ENCODE peak calls at places on chromosomes 7 and 10, in nine cellular contexts. F is activated T-helper 1 cell treated with anti-CD3 and anti-CD28 coated beads, Interleukin-12 subunit alpha, Interleukin-12 subunit beta, Interleukin-2, Interleukin-4 antibody, amounts not matched to agents 30 ng/mL and 10 ng/mL and 1 ng/mL, durations not matched to agents 14 hours and 24 hours and 36 hours; D is SHP77; J is astrocyte of the spinal cord; Q is C1 segment of cervical spinal cord; E is CD8-positive, alpha-beta T cell; Y is stimulated activated CD8-positive, alpha-beta memory T cell treated with anti-CD3 and anti-CD28 coated beads, Interleukin-4, amount 100 ng/mL, for 1 hour; K is A549; U is HS-27A. A is an unnamed sample.

GRCh38 chr10:28302012-28302667 is 724 bp downstream of the MPP7 start:
- DNase-seq in Q (no peak), D (no peak), K (no peak), F (no peak), J (peak), E (no peak), Y (no peak), U (no peak), A (no peak)

GRCh38 chr7:151233111-151233701 is 923 bp downstream of the CHPF2 start:
- DNase-seq in Y (no peak), U (no peak), E (peak), F (peak), K (peak), J (peak), D (no peak), Q (no peak), A (peak)

GRCh38 chr7:115249080-115249479 is 327.2 kb downstream of the MDFIC start:
- DNase-seq in J (no peak), Y (no peak), D (no peak), K (no peak), E (no peak), U (no peak), F (no peak), Q (no peak), A (no peak)

GRCh38 chr7:66952343-66953043 is 31.5 kb downstream of the TMEM248 start:
- DNase-seq in Y (no peak), D (no peak), U (peak), J (peak), K (peak), F (no peak), E (no peak), Q (no peak), A (peak)

GRCh38 chr7:27032843-27033242 is 63.0 kb downstream of the HOXA1 start:
- DNase-seq in K (no peak), Y (no peak), U (no peak), J (peak), E (no peak), D (no peak), F (no peak), Q (no peak), A (peak)

GRCh38 chr7:151741585-151741984 is 135.3 kb downstream of the PRKAG2 start:
- DNase-seq in U (no peak), D (no peak), Q (no peak), K (no peak), F (no peak), J (no peak), E (no peak), Y (no peak), A (no peak)

GRCh38 chr7:25954395-25954794 is 197.6 kb upstream of the NFE2L3 start:
- DNase-seq in Q (no peak), E (no peak), K (no peak), Y (no peak), J (no peak), D (no peak), U (no peak), F (no peak), A (no peak)

GRCh38 chr7:30433082-30433481 is 45.5 kb downstream of the NOD1 start:
- DNase-seq in U (no peak), Q (peak), Y (no peak), E (no peak), D (no peak), J (peak), F (no peak), K (no peak), A (no peak)

GRCh38 chr10:123146013-123146891 is 1.7 kb upstream of the HMX2 start:
- DNase-seq in Y (no peak), D (no peak), F (no peak), E (no peak), U (no peak), J (no peak), K (no peak), Q (no peak), A (no peak)

GRCh38 chr7:147438216-147438615 is 1152.3 kb upstream of the C7orf33 start:
- DNase-seq in F (no peak), E (no peak), D (no peak), U (no peak), Y (no peak), J (no peak), Q (no peak), K (no peak), A (no peak)

GRCh38 chr10:11906714-11907113 is 83.6 kb downstream of the PROSER2 start:
- DNase-seq in E (no peak), F (no peak), U (no peak), Y (no peak), K (no peak), J (no peak), Q (no peak), D (no peak), A (no peak)

GRCh38 chr7:24885305-24885704 is 94.7 kb downstream of the OSBPL3 start:
- DNase-seq in Y (no peak), U (no peak), Q (no peak), F (no peak), J (no peak), K (no peak), D (no peak), E (no peak), A (no peak)

GRCh38 chr7:120273476-120273975 is 551 bp downstream of the KCND2 start:
- DNase-seq in E (no peak), Y (no peak), Q (peak), U (no peak), J (peak), K (peak), D (peak), F (no peak), A (no peak)

GRCh38 chr7:92763636-92764423 is 72.5 kb downstream of the CDK6 start:
- DNase-seq in D (peak), E (no peak), J (peak), U (no peak), Y (no peak), Q (no peak), K (peak), F (no peak), A (peak)

GRCh38 chr10:34403512-34403911 is 411.6 kb downstream of the PARD3 start:
- DNase-seq in J (peak), Y (no peak), Q (no peak), E (no peak), D (no peak), U (no peak), K (peak), F (no peak), A (no peak)

GRCh38 chr10:78739411-78740053 is 329.2 kb upstream of the ZMIZ1 start:
- DNase-seq in Y (no peak), U (no peak), K (no peak), E (no peak), D (no peak), Q (no peak), F (no peak), J (no peak), A (no peak)

GRCh38 chr10:24313233-24313632 is 104.3 kb downstream of the KIAA1217 start:
- DNase-seq in E (no peak), U (no peak), K (no peak), J (no peak), Q (no peak), D (no peak), Y (no peak), F (no peak), A (no peak)

GRCh38 chr7:4712371-4713182 is 30.5 kb downstream of the FOXK1 start:
- DNase-seq in U (no peak), F (no peak), K (peak), E (no peak), D (peak), J (peak), Q (no peak), Y (no peak), A (no peak)

GRCh38 chr10:61835909-61836232 is 65.6 kb upstream of the ARID5B start:
- DNase-seq in Q (no peak), Y (no peak), F (no peak), U (no peak), D (no peak), E (no peak), K (no peak), J (peak), A (no peak)

GRCh38 chr10:132143162-132143561 is 43.6 kb upstream of the DPYSL4 start:
- DNase-seq in U (no peak), Y (no peak), J (no peak), Q (no peak), K (no peak), F (no peak), D (no peak), E (no peak), A (no peak)

GRCh38 chr10:76337641-76338040 is 906.2 kb downstream of the LRMDA start:
- DNase-seq in Q (no peak), F (no peak), U (no peak), K (no peak), Y (no peak), E (no peak), D (no peak), J (peak), A (no peak)

GRCh38 chr7:2510130-2510776 is 9.3 kb upstream of the LFNG start:
- DNase-seq in Y (no peak), K (no peak), J (no peak), U (no peak), E (no peak), D (no peak), Q (no peak), F (no peak), A (no peak)

GRCh38 chr7:40885503-40885902 is 750.7 kb downstream of the SUGCT start:
- DNase-seq in F (no peak), E (no peak), D (no peak), Q (no peak), K (no peak), J (peak), U (no peak), Y (no peak), A (peak)

GRCh38 chr7:46006212-46006611 is 85.1 kb upstream of the IGFBP3 start:
- DNase-seq in D (no peak), K (no peak), Q (no peak), Y (no peak), U (no peak), E (no peak), F (no peak), J (no peak), A (no peak)

GRCh38 chr10:72099054-72099921 is 10.9 kb upstream of the SPOCK2 start:
- DNase-seq in E (no peak), J (no peak), Y (no peak), Q (no peak), K (no peak), U (no peak), D (no peak), F (no peak), A (no peak)

GRCh38 chr7:135684134-135684533 is 21.8 kb downstream of the STMP1 start:
- DNase-seq in U (no peak), D (no peak), J (peak), E (no peak), F (no peak), K (no peak), Y (no peak), Q (no peak), A (peak)

GRCh38 chr7:96495751-96496216 is 173.9 kb upstream of the SLC25A13 start:
- DNase-seq in D (peak), F (peak), K (no peak), Q (no peak), E (no peak), U (no peak), J (no peak), Y (no peak), A (no peak)

GRCh38 chr10:62992145-62992721 is 140.9 kb upstream of the NRBF2 start:
- DNase-seq in Q (no peak), F (no peak), K (no peak), U (no peak), D (no peak), E (no peak), Y (no peak), J (peak), A (peak)

GRCh38 chr10:127012769-127013152 is 107.5 kb downstream of the DOCK1 start:
- DNase-seq in K (no peak), J (peak), Q (peak), D (no peak), Y (no peak), E (no peak), F (no peak), U (no peak), A (no peak)

GRCh38 chr7:69204936-69205335 is 393.3 kb upstream of the AUTS2 start:
- DNase-seq in U (no peak), F (no peak), K (no peak), Q (no peak), J (peak), Y (no peak), E (no peak), D (no peak), A (no peak)

GRCh38 chr7:710161-710560 is 16.3 kb upstream of the DNAAF5 start:
- DNase-seq in K (no peak), D (no peak), Y (no peak), J (no peak), Q (no peak), E (no peak), U (no peak), F (no peak), A (no peak)

GRCh38 chr7:1536105-1536767 is 5.7 kb downstream of the MAFK start:
- DNase-seq in Q (no peak), K (no peak), Y (no peak), E (no peak), D (no peak), F (no peak), J (no peak), U (no peak), A (no peak)

GRCh38 chr10:12419279-12419847 is 70.0 kb downstream of the CAMK1D start:
- DNase-seq in E (peak), F (peak), K (peak), D (no peak), U (peak), Q (no peak), Y (no peak), J (peak), A (no peak)

GRCh38 chr7:157271991-157272324 is 64.8 kb upstream of the DNAJB6 start:
- DNase-seq in Y (no peak), K (peak), D (no peak), E (no peak), U (no peak), J (peak), F (no peak), Q (no peak), A (peak)

GRCh38 chr7:120226188-120226587 is 46.8 kb upstream of the KCND2 start:
- DNase-seq in F (no peak), Y (no peak), E (no peak), K (no peak), Q (no peak), J (no peak), U (no peak), D (no peak), A (no peak)

GRCh38 chr10:87818505-87819273 is 663 bp upstream of the ATAD1 start:
- DNase-seq in J (peak), Q (peak), D (no peak), K (peak), Y (peak), F (peak), U (no peak), E (peak), A (no peak)

GRCh38 chr7:3495530-3495929 is 194.5 kb downstream of the SDK1 start:
- DNase-seq in U (no peak), E (no peak), K (no peak), J (no peak), Y (no peak), Q (no peak), F (no peak), D (no peak), A (no peak)

A was measured in COLO829.